ENCODE peak calls at places on chromosomes 12 and 14, in eight cellular contexts. Z is SK-N-SH, H is A549, N is HCT116, S is GM23338, O is HepG2, C is K562, U is GM12878. F is an unnamed sample.

GRCh38 chr12:2957816-2958431 is 1.3 kb upstream of the TEAD4 start:
- DNase-seq in Z (no peak), H (no peak), N (no peak), S (no peak), O (no peak), C (peak; percentile 10), U (no peak), F (no peak)

GRCh38 chr12:95096852-95097251 is 23.4 kb upstream of the NR2C1 start:
- DNase-seq in Z (no peak), H (peak; percentile 51), N (no peak), S (no peak), O (no peak), C (no peak), U (no peak), F (no peak)

GRCh38 chr14:29144598-29144997 is 378.0 kb downstream of the FOXG1 start:
- DNase-seq in Z (no peak), H (no peak), N (no peak), S (no peak), O (no peak), C (no peak), U (no peak), F (no peak)

GRCh38 chr14:23104591-23105347 is at the start of gene CIROP:
- DNase-seq in Z (no peak), H (no peak), N (no peak), S (no peak), O (no peak), C (no peak), U (no peak), F (no peak)

GRCh38 chr14:103543721-103544626 is 15.0 kb downstream of the TRMT61A start:
- DNase-seq in Z (peak; percentile 35), H (no peak), N (no peak), S (peak; percentile 44), O (no peak), C (no peak), U (no peak), F (no peak)

GRCh38 chr12:112839386-112839972 is 47.9 kb downstream of the RPH3A start:
- DNase-seq in Z (no peak), H (peak; percentile 99), N (no peak), S (peak; percentile 55), O (peak; percentile 85), C (no peak), U (no peak), F (peak; percentile 88)

GRCh38 chr14:51357250-51357649 is 117.2 kb downstream of the TMX1 start:
- DNase-seq in Z (no peak), H (no peak), N (no peak), S (no peak), O (no peak), C (no peak), U (no peak), F (no peak)

GRCh38 chr12:27018071-27018470 is 3.9 kb upstream of the TM7SF3 start:
- DNase-seq in Z (no peak), H (no peak), N (no peak), S (no peak), O (no peak), C (no peak), U (no peak), F (no peak)

GRCh38 chr14:104227806-104228205 is 89.4 kb downstream of the KIF26A start:
- DNase-seq in Z (no peak), H (no peak), N (no peak), S (no peak), O (no peak), C (no peak), U (no peak), F (no peak)

GRCh38 chr12:132582058-132582420 is 28.3 kb downstream of the LRCOL1 start:
- DNase-seq in Z (no peak), H (no peak), N (no peak), S (peak; percentile 72), O (no peak), C (no peak), U (no peak), F (no peak)

GRCh38 chr12:14410841-14411569 is 45.5 kb downstream of the ATF7IP start:
- DNase-seq in Z (no peak), H (no peak), N (no peak), S (no peak), O (no peak), C (no peak), U (no peak), F (no peak)

GRCh38 chr12:47281667-47282171 is 202.0 kb upstream of the AMIGO2 start:
- DNase-seq in Z (no peak), H (no peak), N (no peak), S (no peak), O (no peak), C (peak; percentile 72), U (no peak), F (no peak)

GRCh38 chr12:51922762-51923505 is 15.6 kb downstream of the ACVRL1 start:
- DNase-seq in Z (no peak), H (peak; percentile 22), N (no peak), S (peak; percentile 26), O (no peak), C (no peak), U (peak; percentile 21), F (no peak)

GRCh38 chr14:77529963-77530362 is 31.3 kb upstream of the ISM2 start:
- DNase-seq in Z (no peak), H (no peak), N (no peak), S (no peak), O (no peak), C (no peak), U (no peak), F (no peak)

GRCh38 chr12:5407457-5407856 is 24.5 kb upstream of the NTF3 start:
- DNase-seq in Z (no peak), H (no peak), N (no peak), S (no peak), O (no peak), C (no peak), U (no peak), F (no peak)

GRCh38 chr12:91618281-91618680 is 435.7 kb upstream of the DCN start:
- DNase-seq in Z (no peak), H (no peak), N (no peak), S (no peak), O (no peak), C (no peak), U (no peak), F (no peak)
- TF ChIP-seq REST in Z (no peak), H (no peak), N (no peak), S (no peak), O (no peak), C (no peak), U (no peak), F (no peak)

DNA sequence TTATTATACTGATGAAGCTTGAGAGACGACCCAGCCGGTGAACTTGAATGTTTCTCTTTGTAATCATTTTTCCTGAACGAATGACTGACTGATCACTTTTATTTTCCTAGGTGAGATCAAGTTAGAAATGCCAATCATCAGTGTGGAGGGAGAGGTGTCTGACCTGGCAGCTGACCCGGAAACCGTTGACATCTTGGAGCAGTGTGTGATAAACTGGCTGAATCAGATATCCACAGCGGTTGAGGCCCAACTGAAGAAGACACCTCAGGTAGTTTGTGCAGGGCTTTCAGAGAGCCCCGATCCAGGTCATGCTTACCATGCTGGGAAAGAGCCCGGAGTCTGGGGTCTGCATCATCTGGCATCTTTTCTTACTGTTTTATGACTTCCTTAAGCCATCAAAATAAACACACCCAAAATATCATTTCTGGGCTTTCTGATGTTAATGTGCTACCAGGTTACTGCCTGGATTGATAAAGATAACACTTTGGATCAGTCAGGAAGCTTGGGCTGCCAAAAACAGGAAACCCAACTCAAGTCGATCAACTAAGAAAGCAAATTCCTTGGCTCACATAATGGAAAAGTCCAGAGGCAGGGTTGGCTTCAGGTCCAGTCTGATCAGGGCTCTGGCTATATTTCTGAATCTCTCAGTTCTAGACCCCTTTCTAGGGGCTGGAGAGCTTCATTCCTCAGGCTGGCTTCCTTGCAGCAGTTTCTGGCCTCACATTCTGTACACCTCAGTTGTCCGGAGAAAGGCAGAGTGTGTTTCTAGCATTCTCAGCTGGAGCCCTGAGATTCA is 21.1 kb downstream of the DNAH10 start:
- DNase-seq in Z (no peak), H (no peak), N (no peak), S (no peak), O (no peak), C (no peak), U (no peak), F (no peak)
- H3K4me1 ChIP-seq in Z (no peaks in the 10 kb centered on the region), H (no peaks in the 10 kb centered on the region), N (no peaks in the 10 kb centered on the region), S (no peaks in the 10 kb centered on the region), O (no peaks in the 10 kb centered on the region), C (peaks cover 9% of the 10 kb centered on the region), U (no peaks in the 10 kb centered on the region), F (no peaks in the 10 kb centered on the region)

GRCh38 chr12:9742665-9743064 is 9.8 kb upstream of the CLECL1 start:
- DNase-seq in Z (no peak), H (no peak), N (no peak), S (no peak), O (no peak), C (no peak), U (no peak), F (no peak)
- TF ChIP-seq REST in Z (no peak), H (no peak), N (no peak), S (no peak), O (no peak), C (no peak), U (no peak), F (no peak)

GRCh38 chr12:126112141-126112540 is 1046.9 kb downstream of the AACS start:
- DNase-seq in Z (no peak), H (no peak), N (no peak), S (no peak), O (no peak), C (no peak), U (no peak), F (no peak)
- H3K4me1 ChIP-seq in Z (no peaks in the 10 kb centered on the region), H (no peaks in the 10 kb centered on the region), N (no peaks in the 10 kb centered on the region), S (no peaks in the 10 kb centered on the region), O (no peaks in the 10 kb centered on the region), C (no peaks in the 10 kb centered on the region), U (no peaks in the 10 kb centered on the region), F (no peaks in the 10 kb centered on the region)

GRCh38 chr12:6688543-6688999 is 604 bp downstream of the ZNF384 start:
- DNase-seq in Z (peak; percentile 90), H (no peak), N (no peak), S (no peak), O (no peak), C (no peak), U (peak; percentile 48), F (no peak)
- TF ChIP-seq REST in Z (no peak), H (no peak), N (no peak), S (no peak), O (peak; percentile 16), C (no peak), U (no peak), F (no peak)

DNA sequence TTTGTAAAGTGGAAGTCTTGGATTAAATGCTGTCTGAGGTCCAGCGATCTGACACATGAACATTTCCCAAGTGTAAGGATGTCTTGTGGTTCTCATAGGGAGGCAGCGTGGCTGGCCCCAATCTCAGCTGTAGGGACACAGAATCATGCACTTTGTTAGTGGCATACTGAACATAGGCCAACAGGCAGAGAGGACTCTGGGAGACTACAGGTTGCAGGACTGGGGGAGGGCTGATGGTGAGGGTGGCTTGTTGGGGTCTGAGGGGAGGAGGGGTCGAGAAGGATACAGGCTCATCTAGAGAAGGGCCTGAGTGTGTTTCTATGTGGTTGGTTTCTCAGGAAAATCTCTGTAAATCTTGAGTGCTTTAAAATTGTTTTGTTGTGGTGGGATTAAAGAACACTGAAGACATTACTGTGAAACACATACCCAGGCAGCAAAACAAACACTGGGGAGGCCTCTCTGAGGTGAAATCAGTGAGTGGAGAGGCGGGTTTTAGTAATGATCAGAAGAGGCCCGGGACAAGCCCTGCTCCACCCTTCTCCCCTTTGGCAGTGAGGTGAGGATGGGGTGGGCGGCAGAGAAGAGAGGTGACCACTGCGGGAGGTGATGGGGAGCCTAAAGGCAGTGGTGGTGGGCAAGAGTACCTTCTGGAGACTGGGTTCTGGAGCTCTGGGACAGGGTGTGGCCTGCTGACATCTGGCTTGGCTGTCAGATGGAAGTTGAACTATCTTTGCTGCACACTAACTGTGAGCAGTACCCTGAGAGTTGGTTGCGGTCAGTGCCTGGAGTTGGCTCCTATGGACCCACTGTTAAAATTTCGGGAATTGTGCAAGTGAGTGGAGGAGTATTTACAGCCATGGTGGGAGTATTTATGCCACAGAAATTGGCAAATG is 3.3 kb downstream of the NYNRIN start:
- DNase-seq in Z (no peak), H (no peak), N (no peak), S (no peak), O (no peak), C (no peak), U (no peak), F (no peak)
- H3K4me1 ChIP-seq in Z (peaks cover 32% of the 10 kb centered on the region), H (peaks cover 16% of the 10 kb centered on the region), N (no peaks in the 10 kb centered on the region), S (peaks cover 15% of the 10 kb centered on the region), O (peaks cover 43% of the 10 kb centered on the region), C (peaks cover 8% of the 10 kb centered on the region), U (no peaks in the 10 kb centered on the region), F (no peaks in the 10 kb centered on the region)

F was measured in Panc1.